ENCODE peak calls at places on chromosome 21, in six cellular contexts. O, A, G, Y, Q and W are unnamed samples.

GRCh38 chr21:26798856-26799751 is 46.1 kb downstream of the ADAMTS1 start:
- DNase-seq in O (no peak), A (no peak), G (no peak), Y (no peak), Q (no peak), W (no peak)

GRCh38 chr21:26461500-26461899 is 111.6 kb downstream of the CYYR1 start:
- DNase-seq in O (no peak), A (no peak), G (no peak), Y (no peak), Q (no peak), W (no peak)

GRCh38 chr21:25421327-25422028 is 185.8 kb downstream of the MRPL39 start:
- DNase-seq in O (peak), A (no peak), G (peak), Y (no peak), Q (peak), W (peak)

GRCh38 chr21:18524097-18524496 is 120.5 kb upstream of the TMPRSS15 start:
- DNase-seq in O (no peak), A (no peak), G (no peak), Y (no peak), Q (no peak), W (no peak)

GRCh38 chr21:25689226-25689625 is 45.5 kb downstream of the ATP5PF start:
- DNase-seq in O (no peak), A (no peak), G (no peak), Y (no peak), Q (peak), W (no peak)

GRCh38 chr21:33428669-33429068 is 25.5 kb downstream of the IFNGR2 start:
- DNase-seq in O (no peak), A (no peak), G (no peak), Y (no peak), Q (no peak), W (no peak)

GRCh38 chr21:34935868-34936267 is 113.2 kb downstream of the RUNX1 start:
- DNase-seq in O (no peak), A (no peak), G (no peak), Y (no peak), Q (no peak), W (no peak)

GRCh38 chr21:14545906-14546480 is at the start of gene SAMSN1:
- DNase-seq in O (peak), A (no peak), G (peak), Y (no peak), Q (peak), W (no peak)

GRCh38 chr21:23936224-23936623 is 1671.1 kb downstream of the MRPL39 start:
- DNase-seq in O (no peak), A (peak), G (peak), Y (no peak), Q (peak), W (no peak)

GRCh38 chr21:14559144-14559543 is 13.0 kb upstream of the SAMSN1 start:
- DNase-seq in O (no peak), A (no peak), G (no peak), Y (no peak), Q (no peak), W (no peak)

DNA sequence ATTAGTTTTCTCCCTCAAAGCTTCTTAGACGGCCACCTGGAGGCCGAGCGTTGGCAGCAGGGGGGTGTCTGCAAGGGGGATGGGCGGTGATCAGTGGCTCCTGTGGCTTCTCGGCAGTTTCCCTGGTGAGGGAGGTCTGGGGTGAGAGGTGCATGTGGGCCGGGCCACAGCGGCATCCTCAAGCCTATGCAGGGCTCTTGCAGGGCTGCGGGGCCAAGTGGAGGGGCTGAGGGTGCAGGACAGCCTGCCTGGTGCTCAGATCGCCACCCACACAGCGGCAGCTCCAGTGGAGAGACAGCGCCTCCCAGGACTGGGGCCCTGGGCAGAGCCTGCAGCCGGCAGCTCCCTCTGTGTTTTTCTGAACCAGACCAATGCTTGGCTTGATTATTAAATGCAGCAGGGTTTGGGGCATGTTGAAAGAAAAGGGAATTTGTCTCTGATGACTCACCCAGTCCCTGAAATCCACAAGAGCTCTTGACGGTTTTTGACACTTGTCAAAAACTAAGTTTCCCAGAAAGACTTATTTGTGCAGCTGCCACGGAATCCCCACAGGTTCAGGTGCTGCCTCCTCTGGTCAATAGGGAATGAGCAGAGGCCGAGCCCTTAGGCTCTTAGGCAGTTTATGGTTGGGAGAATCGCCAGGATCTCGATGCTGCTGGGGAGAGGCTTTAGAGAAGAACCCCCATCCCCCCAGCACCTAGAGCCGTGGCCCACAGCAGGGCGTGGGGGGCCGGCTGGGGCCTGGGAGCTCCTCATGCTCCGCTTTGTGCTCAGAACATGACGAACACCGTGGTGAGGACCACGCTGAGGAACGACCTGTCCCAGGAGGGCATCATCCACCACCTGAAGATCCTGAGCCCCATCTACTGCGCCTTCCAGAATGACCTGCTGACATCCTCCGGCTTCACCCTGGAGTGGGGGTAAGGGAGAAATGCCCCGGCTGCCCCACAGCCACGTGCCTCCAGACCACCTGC is 54.7 kb downstream of the UMODL1 start:
- DNase-seq in O (no peak), A (no peak), G (peak), Y (peak), Q (peak), W (no peak)
- TF ChIP-seq CTCF in O (no peak), A (no peak), G (peak), Y (peak), Q (peak), W (peak)

GRCh38 chr21:16460936-16461335 is 731.2 kb downstream of the USP25 start:
- DNase-seq in O (no peak), A (no peak), G (peak), Y (no peak), Q (no peak), W (no peak)
- TF ChIP-seq CTCF in O (no peak), A (no peak), G (peak), Y (no peak), Q (no peak), W (no peak)

DNA sequence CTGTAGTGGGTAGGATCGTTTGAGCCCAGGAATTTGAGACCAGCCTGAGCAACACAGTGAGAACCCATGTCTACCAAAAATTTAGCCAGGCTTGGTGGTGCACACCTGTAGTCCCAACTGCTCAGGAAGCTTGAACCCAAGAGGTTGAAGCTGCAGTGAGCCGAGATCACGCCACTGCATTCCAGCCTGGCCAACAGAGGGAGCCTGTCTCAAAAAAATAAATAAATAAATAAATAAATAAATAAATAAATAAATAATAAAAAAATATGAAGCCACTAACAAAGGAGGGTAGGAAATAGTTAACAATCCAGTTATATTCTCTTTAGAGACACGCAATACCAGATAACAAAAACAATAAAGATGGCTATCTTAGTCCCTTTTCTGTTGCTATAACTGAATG is 11.9 kb upstream of the CBR3 start:
- DNase-seq in O (no peak), A (no peak), G (no peak), Y (no peak), Q (no peak), W (no peak)
- TF ChIP-seq CTCF in O (no peak), A (no peak), G (peak), Y (peak), Q (peak), W (peak)

DNA sequence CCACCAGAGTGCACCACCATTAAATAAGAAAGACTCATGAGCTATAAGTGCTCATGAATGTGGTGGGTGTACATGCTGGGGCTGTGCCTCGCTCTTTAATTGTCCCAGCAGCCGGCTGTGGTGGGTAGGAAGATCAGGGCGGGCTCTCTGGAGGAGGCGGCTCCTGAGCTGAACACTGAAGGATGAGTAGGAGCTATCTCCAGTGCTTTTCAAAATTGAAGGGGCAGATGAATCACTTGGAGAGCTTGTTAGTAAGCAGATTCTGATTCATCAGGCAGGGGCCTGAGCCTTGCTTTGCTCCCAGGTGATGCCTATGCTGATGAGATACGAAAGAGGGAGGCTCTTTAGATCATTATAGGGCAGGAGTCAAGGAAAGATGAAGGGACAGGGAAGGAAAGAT is 54.1 kb downstream of the ETS2 start:
- DNase-seq in O (no peak), A (no peak), G (no peak), Y (no peak), Q (no peak), W (no peak)
- TF ChIP-seq CTCF in O (no peak), A (no peak), G (no peak), Y (no peak), Q (no peak), W (no peak)

GRCh38 chr21:41378849-41379248 is 17.0 kb downstream of the MX2 start:
- DNase-seq in O (no peak), A (no peak), G (no peak), Y (no peak), Q (no peak), W (no peak)
- TF ChIP-seq CTCF in O (no peak), A (no peak), G (no peak), Y (no peak), Q (no peak), W (peak)

GRCh38 chr21:32306021-32306780 is 7.5 kb downstream of the MRAP start:
- DNase-seq in O (no peak), A (no peak), G (peak), Y (no peak), Q (no peak), W (no peak)
- TF ChIP-seq CTCF in O (no peak), A (no peak), G (peak), Y (no peak), Q (peak), W (peak)

GRCh38 chr21:42164064-42164789 is 54.7 kb upstream of the ABCG1 start:
- DNase-seq in O (peak), A (peak), G (peak), Y (peak), Q (peak), W (no peak)
- TF ChIP-seq CTCF in O (peak), A (peak), G (peak), Y (peak), Q (peak), W (peak)

DNA sequence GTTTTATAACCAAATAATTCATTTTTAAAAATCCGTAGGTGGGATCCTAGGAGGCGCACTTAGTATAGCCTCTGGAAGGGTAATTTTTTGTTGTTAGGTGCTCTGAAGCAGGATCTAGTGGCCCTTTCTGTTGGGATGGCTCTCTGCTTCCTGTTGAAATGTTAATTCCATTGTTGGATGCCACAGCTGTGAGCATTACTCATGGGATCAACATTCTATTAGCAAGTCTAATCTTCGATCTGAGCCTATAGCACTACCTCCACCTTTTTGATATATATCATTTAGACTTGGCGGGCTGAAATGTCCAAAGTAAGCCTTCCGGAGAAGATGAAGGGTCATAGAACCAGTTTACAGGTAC is 1.3 kb downstream of the CXADR start:
- DNase-seq in O (no peak), A (no peak), G (no peak), Y (no peak), Q (peak), W (no peak)
- TF ChIP-seq CTCF in O (no peak), A (no peak), G (no peak), Y (no peak), Q (no peak), W (no peak)

DNA sequence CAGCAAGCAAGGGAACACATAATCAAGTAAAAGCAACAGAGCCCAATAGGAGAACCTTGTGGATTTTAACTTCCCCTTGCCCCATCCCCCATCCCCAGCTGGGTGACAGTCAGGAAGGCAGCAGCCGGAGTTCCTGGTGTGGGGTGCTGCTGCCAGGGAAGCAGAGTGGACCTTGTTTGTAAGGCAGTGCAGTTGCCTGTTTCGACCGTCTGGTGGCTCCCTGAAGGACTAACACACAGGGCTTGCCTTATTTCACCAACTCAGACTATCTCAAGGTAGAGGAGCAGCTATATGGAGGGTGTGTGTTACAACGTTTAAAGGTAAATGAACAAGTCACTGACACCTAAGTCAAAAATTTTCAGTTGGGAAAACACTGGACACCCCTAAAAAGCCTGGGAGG is 6.6 kb downstream of the KRTAP10-8 start:
- DNase-seq in O (no peak), A (no peak), G (peak), Y (no peak), Q (peak), W (no peak)
- TF ChIP-seq CTCF in O (no peak), A (no peak), G (no peak), Y (no peak), Q (peak), W (peak)

GRCh38 chr21:45506836-45507522 is 35.3 kb downstream of the SLC19A1 start:
- DNase-seq in O (no peak), A (no peak), G (no peak), Y (peak), Q (no peak), W (no peak)

GRCh38 chr21:45506241-45506817 is 35.9 kb downstream of the SLC19A1 start:
- DNase-seq in O (no peak), A (no peak), G (no peak), Y (peak), Q (no peak), W (no peak)

GRCh38 chr21:45507888-45508508 is 34.2 kb downstream of the SLC19A1 start:
- DNase-seq in O (no peak), A (no peak), G (no peak), Y (no peak), Q (no peak), W (no peak)

GRCh38 chr21:45508607-45509565 is 33.4 kb downstream of the SLC19A1 start:
- DNase-seq in O (no peak), A (no peak), G (peak), Y (peak), Q (no peak), W (no peak)

GRCh38 chr21:45507523-45507875 is 34.7 kb downstream of the SLC19A1 start:
- DNase-seq in O (no peak), A (no peak), G (peak), Y (peak), Q (no peak), W (no peak)
- TF ChIP-seq CTCF in O (no peak), A (no peak), G (no peak), Y (no peak), Q (no peak), W (no peak)